ENCODE peak calls at places on chromosomes 3 and 15, in nine cellular contexts. X is germinal center; V is stimulated activated naive CD4-positive, alpha-beta T cell; A is head of caudate nucleus; N is astrocyte; H is aorta; T is cardiac fibroblast; G is NCI-H2029; M is NCI-H2081. E is an unnamed sample.

GRCh38 chr3:49930922-49931321 is 1.3 kb upstream of the MON1A start:
- DNase-seq in H (peak), T (no peak), X (no peak), G (no peak), V (no peak), A (no peak), M (no peak), N (no peak), E (peak)

GRCh38 chr15:52254331-52254730 is 41.3 kb downstream of the MYO5C start:
- DNase-seq in G (no peak), H (no peak), M (no peak), X (peak), N (no peak), V (no peak), T (no peak), A (no peak), E (peak)

GRCh38 chr3:150081084-150081483 is 110.4 kb upstream of the PFN2 start:
- DNase-seq in H (no peak), A (no peak), N (peak), M (no peak), X (no peak), V (no peak), G (no peak), T (peak), E (peak)

GRCh38 chr15:65832549-65833364 is 36.5 kb upstream of the RAB11A start:
- DNase-seq in A (peak), M (peak), G (peak), X (peak), T (peak), N (peak), V (peak), H (peak), E (peak)

GRCh38 chr15:42427429-42428223 is 63.3 kb downstream of the ZNF106 start:
- DNase-seq in X (no peak), M (no peak), A (no peak), G (no peak), N (peak), T (peak), H (no peak), V (no peak), E (peak)

GRCh38 chr15:82909080-82909815 is 43.3 kb downstream of the HOMER2 start:
- DNase-seq in V (no peak), G (no peak), X (no peak), M (no peak), H (no peak), N (no peak), A (no peak), T (no peak), E (no peak)

GRCh38 chr15:25465835-25466234 is 27.0 kb upstream of the UBE3A start:
- DNase-seq in V (no peak), M (peak), N (no peak), G (peak), H (no peak), X (no peak), A (no peak), T (no peak), E (peak)

GRCh38 chr15:66986951-66987350 is 78.5 kb upstream of the SMAD3 start:
- DNase-seq in M (no peak), T (no peak), G (no peak), V (no peak), N (no peak), X (no peak), A (peak), H (no peak), E (no peak)

GRCh38 chr15:98728107-98728810 is 79.9 kb downstream of the IGF1R start:
- DNase-seq in A (no peak), V (no peak), M (no peak), T (peak), H (no peak), G (no peak), X (no peak), N (no peak), E (no peak)

GRCh38 chr3:71339049-71339448 is 244.5 kb downstream of the FOXP1 start:
- DNase-seq in N (peak), M (peak), X (no peak), V (no peak), H (no peak), G (no peak), T (no peak), A (no peak), E (no peak)

GRCh38 chr15:29825205-29825604 is 2.9 kb upstream of the TJP1 start:
- DNase-seq in G (no peak), A (no peak), V (peak), T (no peak), X (no peak), M (no peak), H (no peak), N (peak), E (peak)

GRCh38 chr3:50170689-50171088 is 15.6 kb downstream of the SEMA3F start:
- DNase-seq in M (no peak), V (no peak), X (no peak), T (peak), G (no peak), A (no peak), H (peak), N (peak), E (peak)

GRCh38 chr15:42510258-42511009 is 15.0 kb downstream of the SNAP23 start:
- DNase-seq in M (no peak), X (no peak), T (no peak), H (no peak), A (no peak), N (no peak), V (no peak), G (no peak), E (peak)

GRCh38 chr3:102194760-102195159 is 240.1 kb upstream of the ZPLD1 start:
- DNase-seq in T (no peak), M (no peak), N (no peak), X (no peak), H (no peak), V (no peak), G (no peak), A (no peak), E (no peak)

GRCh38 chr3:148794357-148794756 is 33.3 kb upstream of the CPB1 start:
- DNase-seq in A (no peak), G (no peak), T (no peak), H (no peak), V (no peak), M (no peak), X (no peak), N (no peak), E (no peak)

GRCh38 chr15:45099549-45100165 is 14.3 kb downstream of the DUOX2 start:
- DNase-seq in V (no peak), T (no peak), N (no peak), M (no peak), G (no peak), A (no peak), H (peak), X (no peak), E (no peak)

GRCh38 chr15:56871180-56871579 is 47.3 kb upstream of the TCF12 start:
- DNase-seq in A (no peak), X (no peak), H (no peak), M (no peak), T (peak), N (peak), V (no peak), G (no peak), E (peak)

GRCh38 chr15:57031605-57032004 is 113.2 kb downstream of the TCF12 start:
- DNase-seq in H (no peak), G (no peak), N (peak), M (no peak), T (peak), V (no peak), X (no peak), A (peak), E (no peak)

GRCh38 chr3:41288785-41289184 is 89.5 kb downstream of the CTNNB1 start:
- DNase-seq in A (no peak), M (no peak), H (no peak), G (no peak), T (no peak), N (no peak), V (no peak), X (no peak), E (no peak)

GRCh38 chr15:97566957-97567356 is 393.5 kb upstream of the ARRDC4 start:
- DNase-seq in V (no peak), T (peak), X (no peak), G (no peak), M (no peak), H (no peak), A (no peak), N (no peak), E (peak)

GRCh38 chr15:39628821-39629220 is 47.9 kb downstream of the THBS1 start:
- DNase-seq in X (no peak), T (no peak), V (no peak), N (no peak), M (no peak), A (no peak), G (no peak), H (no peak), E (no peak)

GRCh38 chr3:141333796-141334626 is 34.3 kb upstream of the ZBTB38 start:
- DNase-seq in M (no peak), T (no peak), G (no peak), N (peak), A (no peak), X (no peak), H (no peak), V (no peak), E (peak)

GRCh38 chr15:82052751-82053150 is 6.9 kb upstream of the MEX3B start:
- DNase-seq in A (no peak), T (no peak), M (no peak), N (no peak), H (no peak), X (no peak), G (no peak), V (no peak), E (no peak)